ENCODE peak calls at places on chromosomes 6 and 20, in four cellular contexts. T is HepG2, H is IMR-90, V is K562. J is an unnamed sample.

GRCh38 chr20:64064145-64064698 is 1.2 kb downstream of the TCEA2 start:
- DNase-seq in T (no peak), H (peak), V (no peak), J (peak)

GRCh38 chr20:9068232-9068781 is 580 bp upstream of the PLCB4 start:
- DNase-seq in T (no peak), H (peak), V (no peak), J (peak)

GRCh38 chr6:24910850-24911712 is 24.7 kb downstream of the RIPOR2 start:
- DNase-seq in T (no peak), H (peak), V (no peak), J (no peak)

GRCh38 chr6:151425561-151425960 is 26.4 kb downstream of the RMND1 start:
- DNase-seq in T (no peak), H (peak), V (no peak), J (no peak)

GRCh38 chr20:11556410-11556809 is 361.3 kb upstream of the BTBD3 start:
- DNase-seq in T (no peak), H (no peak), V (no peak), J (no peak)

GRCh38 chr6:80637312-80637711 is 530.8 kb downstream of the BCKDHB start:
- DNase-seq in T (no peak), H (peak), V (no peak), J (no peak)

GRCh38 chr6:44456070-44456965 is 68.8 kb downstream of the CDC5L start:
- DNase-seq in T (peak), H (peak), V (peak), J (peak)

GRCh38 chr20:53750827-53751393 is 157.3 kb upstream of the ZNF217 start:
- DNase-seq in T (no peak), H (peak), V (peak), J (no peak)

GRCh38 chr6:130831598-130831997 is 4.4 kb downstream of the SMLR1 start:
- DNase-seq in T (no peak), H (no peak), V (no peak), J (no peak)

GRCh38 chr6:119119989-119120388 is 41.5 kb upstream of the FAM184A start:
- DNase-seq in T (no peak), H (peak), V (no peak), J (no peak)

GRCh38 chr20:44979090-44979621 is 12.8 kb downstream of the STK4 start:
- DNase-seq in T (no peak), H (peak), V (no peak), J (no peak)

GRCh38 chr6:155155787-155156447 is 107.9 kb upstream of the CLDN20 start:
- DNase-seq in T (peak), H (peak), V (no peak), J (no peak)

GRCh38 chr20:44223721-44224120 is 13.2 kb upstream of the OSER1 start:
- DNase-seq in T (no peak), H (no peak), V (no peak), J (no peak)

GRCh38 chr6:111842891-111843290 is 30.4 kb downstream of the FYN start:
- DNase-seq in T (peak), H (peak), V (no peak), J (no peak)

GRCh38 chr6:89921691-89922090 is 27.4 kb downstream of the GJA10 start:
- DNase-seq in T (no peak), H (no peak), V (no peak), J (no peak)

GRCh38 chr6:46453756-46454316 is 37.4 kb downstream of the RCAN2 start:
- DNase-seq in T (no peak), H (no peak), V (no peak), J (no peak)

GRCh38 chr20:21352703-21353102 is 44.6 kb downstream of the NKX2-4 start:
- DNase-seq in T (peak), H (peak), V (no peak), J (no peak)

GRCh38 chr6:116651916-116652315 is 16.6 kb downstream of the ZUP1 start:
- DNase-seq in T (no peak), H (no peak), V (no peak), J (no peak)

GRCh38 chr20:57619053-57619831 is 984 bp downstream of the ZBP1 start:
- DNase-seq in T (no peak), H (no peak), V (no peak), J (no peak)

DNA sequence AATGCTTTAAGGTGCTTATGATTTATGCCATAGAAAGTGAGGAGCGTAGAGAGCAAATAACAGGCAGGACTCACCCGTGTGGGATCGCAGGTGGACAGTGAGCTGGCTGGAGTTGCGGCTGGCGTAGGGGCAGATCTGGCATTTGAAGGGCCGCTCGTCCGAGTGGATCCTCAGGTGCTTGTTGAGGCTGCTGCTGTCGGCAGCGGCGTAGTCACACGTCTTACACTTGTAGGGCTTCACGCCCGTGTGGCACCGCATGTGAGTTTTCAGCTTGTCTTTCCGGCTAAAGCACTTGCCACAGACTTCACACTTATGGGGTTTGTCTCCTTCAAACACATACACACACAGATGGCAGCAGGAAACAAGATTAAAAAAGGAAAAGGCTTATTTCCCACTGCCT is 31.5 kb downstream of the ZFP64 start:
- DNase-seq in T (no peak), H (no peak), V (no peak), J (no peak)
- TF ChIP-seq MAZ in T (no peak), H (no peak), V (no peak), J (no peak)

GRCh38 chr6:83057705-83058321 is 7.8 kb downstream of the UBE3D start:
- DNase-seq in T (peak), H (peak), V (peak), J (peak)

GRCh38 chr6:83055366-83055964 is 10.2 kb downstream of the UBE3D start:
- DNase-seq in T (peak), H (peak), V (peak), J (peak)

GRCh38 chr6:83051386-83052172 is 14.1 kb downstream of the UBE3D start:
- DNase-seq in T (no peak), H (no peak), V (no peak), J (no peak)

DNA sequence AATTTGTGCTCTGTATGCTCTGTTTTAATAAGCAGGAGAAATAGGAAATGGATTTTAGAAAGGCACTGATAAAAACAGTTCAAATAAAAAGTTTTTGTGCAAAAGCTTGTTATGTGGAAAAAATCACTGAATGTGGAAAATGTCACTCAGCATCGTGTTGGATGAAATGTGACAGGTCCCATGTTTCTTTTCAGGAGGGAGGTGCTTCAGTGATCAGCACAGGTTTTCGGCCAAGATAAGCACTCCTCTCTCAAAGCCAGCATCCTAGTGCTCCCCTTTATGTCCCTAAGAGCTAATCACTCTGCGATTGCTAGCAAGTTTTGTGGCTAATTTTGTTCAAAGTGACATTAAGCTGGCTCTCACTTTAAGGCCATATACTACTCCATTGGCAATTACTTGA is 12.0 kb downstream of the UBE3D start:
- DNase-seq in T (no peak), H (no peak), V (peak), J (no peak)
- TF ChIP-seq MAZ in T (no peak), H (no peak), V (no peak), J (no peak)

DNA sequence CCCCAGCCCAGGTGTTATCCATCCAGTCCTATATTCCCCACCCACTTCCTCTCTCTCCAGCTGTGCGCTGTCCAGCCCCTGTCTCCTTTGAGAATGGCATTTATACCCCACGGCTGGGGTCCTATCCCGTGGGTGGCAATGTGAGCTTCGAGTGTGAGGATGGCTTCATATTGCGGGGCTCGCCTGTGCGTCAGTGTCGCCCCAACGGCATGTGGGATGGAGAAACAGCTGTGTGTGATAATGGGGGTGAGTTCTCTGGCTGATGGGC is 1.1 kb downstream of the C2 start:
- DNase-seq in T (no peak), H (no peak), V (no peak), J (no peak)
- TF ChIP-seq MAZ in T (no peak), H (no peak), V (no peak), J (no peak)

DNA sequence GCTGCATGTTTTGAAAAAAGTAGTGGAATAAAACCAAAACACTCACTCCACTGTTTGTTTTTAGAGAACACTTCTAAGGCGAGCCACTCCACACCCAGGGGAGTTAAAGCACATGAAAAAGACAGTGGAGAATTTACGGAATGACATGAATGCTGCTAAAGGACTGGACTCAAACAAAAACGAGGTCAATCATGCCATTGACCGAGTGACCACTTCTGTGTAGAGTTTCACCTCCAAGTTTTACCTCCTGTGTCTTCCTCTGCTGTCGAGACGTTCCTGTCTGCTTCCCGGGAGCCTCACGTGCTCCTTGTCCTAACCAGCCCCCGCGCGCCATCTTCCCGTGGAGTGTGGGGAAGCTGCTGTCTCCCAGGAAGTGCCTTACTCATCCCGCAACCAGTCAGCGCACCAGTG is 127.8 kb downstream of the LRRC1 start:
- DNase-seq in T (peak), H (no peak), V (no peak), J (peak)
- TF ChIP-seq MAZ in T (no peak), H (no peak), V (no peak), J (no peak)

GRCh38 chr6:108650781-108651180 is 90.1 kb downstream of the FOXO3 start:
- DNase-seq in T (no peak), H (peak), V (no peak), J (no peak)
- TF ChIP-seq MAZ in T (no peak), H (no peak), V (no peak), J (no peak)

DNA sequence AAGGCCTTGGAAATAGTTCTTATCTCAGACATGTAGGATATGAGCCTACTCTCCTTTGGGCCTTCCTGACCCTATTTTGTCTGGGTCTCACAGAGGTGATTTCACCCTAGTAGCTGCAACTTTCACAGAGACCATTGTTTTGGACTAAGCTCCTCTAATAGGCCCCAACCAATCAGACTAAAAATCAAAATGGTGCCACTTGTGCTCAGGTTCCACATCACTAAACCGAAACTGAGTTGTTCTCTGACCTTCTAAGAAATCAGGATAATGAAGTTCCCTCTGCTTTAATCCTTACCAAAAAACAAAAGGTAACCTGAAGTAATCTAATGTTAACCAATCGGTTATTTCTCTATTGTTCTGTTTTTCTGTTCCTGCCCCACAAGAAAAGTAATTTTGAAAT is 143.6 kb downstream of the CD24 start:
- DNase-seq in T (no peak), H (no peak), V (no peak), J (no peak)
- TF ChIP-seq MAZ in T (no peak), H (no peak), V (no peak), J (no peak)

DNA sequence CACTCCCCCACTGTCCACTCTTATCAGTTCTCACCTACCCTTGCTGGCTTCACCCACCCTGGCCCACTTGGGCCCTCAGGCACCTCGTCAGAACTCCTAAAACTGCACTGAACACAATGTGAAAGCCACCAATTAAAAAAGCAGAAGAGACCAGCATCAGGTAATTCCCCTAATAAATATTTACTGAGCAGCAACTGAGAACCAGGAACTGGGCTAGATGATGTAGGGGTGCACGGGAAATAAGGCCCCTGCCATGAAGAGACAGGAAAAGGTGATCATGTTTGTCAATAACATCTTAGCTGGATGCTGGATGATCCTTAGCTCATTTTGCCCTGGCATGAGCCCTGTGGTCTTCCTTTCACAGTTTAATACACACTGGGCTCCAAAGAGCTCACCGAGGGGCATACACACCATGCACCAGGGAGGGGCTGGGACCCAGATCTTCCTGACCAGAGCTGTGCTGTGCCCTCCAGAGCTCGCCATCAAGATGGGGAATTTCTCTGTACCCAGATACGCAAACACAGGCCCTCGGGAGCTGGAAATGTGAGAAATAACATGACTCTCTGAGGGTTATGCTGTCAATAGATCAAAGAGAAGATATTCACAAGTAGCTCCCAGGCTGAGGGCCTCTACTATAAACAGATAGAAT is 113.6 kb upstream of the SLC22A16 start:
- DNase-seq in T (no peak), H (no peak), V (no peak), J (no peak)
- TF ChIP-seq MAZ in T (no peak), H (no peak), V (no peak), J (no peak)

DNA sequence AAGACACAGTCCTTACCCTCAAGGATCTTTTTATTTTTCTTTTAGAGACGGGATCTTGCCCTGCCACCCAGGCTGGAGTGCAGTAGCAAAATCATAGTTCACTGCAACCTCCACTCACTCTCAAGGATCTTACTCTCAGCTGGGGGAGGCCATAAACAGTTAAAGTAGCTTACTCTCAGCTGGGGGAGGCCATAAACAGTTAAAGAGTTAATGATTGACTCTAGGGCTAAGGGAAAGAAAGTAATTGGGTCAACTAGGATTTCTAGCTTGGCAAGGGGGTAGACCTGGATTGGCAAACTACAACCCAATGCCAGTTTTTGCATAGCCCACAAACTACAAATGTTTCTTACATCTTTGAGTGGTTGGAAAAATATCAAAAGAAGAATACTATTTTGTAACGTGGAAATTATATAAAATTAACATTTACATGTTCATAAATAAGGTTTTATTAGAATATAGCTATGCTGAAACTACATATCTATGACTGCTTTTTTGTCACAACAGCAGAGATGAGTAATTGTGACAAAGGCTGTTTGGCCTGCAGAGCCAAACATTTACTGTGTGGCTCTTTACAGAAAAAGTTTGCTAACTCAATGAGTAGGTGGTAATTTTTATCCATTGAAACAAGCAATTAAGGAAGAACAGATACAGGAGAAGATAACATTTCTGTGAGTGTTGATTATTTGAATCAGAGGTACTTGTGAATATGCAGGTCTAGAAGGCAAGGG is 46.4 kb downstream of the PTPRA start:
- DNase-seq in T (no peak), H (no peak), V (no peak), J (no peak)
- TF ChIP-seq MAZ in T (no peak), H (no peak), V (no peak), J (no peak)

DNA sequence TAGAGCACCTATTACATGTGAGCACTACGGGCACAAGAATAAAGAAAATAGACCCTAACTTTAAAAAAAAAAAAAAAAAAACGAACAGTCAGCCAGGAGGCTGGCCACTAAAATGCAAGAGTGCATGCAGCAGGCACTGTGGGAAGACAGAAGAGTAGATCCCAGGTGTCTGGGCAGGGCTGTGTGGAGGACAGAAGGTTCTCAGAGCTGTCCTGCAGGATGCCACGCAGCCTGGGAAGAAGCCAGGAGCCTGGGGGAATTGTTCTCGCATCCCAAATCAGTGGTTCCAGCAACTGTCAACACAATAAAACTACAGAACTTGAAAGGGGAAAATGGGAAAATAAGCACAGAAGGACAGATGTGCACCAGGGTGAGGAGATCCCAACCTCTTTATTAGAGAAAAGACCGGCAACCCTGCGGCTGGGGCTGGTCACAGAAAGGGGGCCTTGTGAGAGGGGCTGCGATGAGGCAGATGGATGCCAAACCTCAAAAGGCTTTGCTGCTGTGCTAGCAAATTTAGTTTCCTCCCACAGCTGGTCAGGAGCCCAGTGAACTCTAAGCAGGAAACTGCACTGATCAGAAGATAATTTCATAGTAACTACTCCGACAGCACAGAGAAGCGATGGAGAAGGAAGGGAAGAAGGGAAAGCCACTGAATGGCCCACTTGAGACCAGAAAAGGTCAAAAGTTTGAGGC is 30.9 kb downstream of the MAP3K5 start:
- DNase-seq in T (no peak), H (peak), V (no peak), J (no peak)
- TF ChIP-seq MAZ in T (no peak), H (no peak), V (no peak), J (no peak)